ENCODE peak calls at places on chromosomes 2 and 18, in seven cellular contexts. D is A549, P is breast epithelium, O is heart right ventricle, R is HFF-Myc, N is HFFc6, C is BE2C. V is an unnamed sample.

GRCh38 chr18:73674466-73674865 is 473.2 kb downstream of the FBXO15 start:
- DNase-seq in N (no peak), D (no peak), O (no peak), P (no peak), R (no peak), C (no peak), V (no peak)

GRCh38 chr2:767440-767839 is 90.2 kb upstream of the TMEM18 start:
- DNase-seq in R (no peak), C (no peak), N (no peak), O (no peak), D (no peak), P (no peak), V (no peak)

GRCh38 chr2:55148269-55148668 is 83.8 kb downstream of the CLHC1 start:
- DNase-seq in O (no peak), P (no peak), C (no peak), R (peak; percentile 75), D (no peak), N (peak; percentile 86), V (no peak)

GRCh38 chr2:64978514-64979268 is 10.5 kb upstream of the SLC1A4 start:
- DNase-seq in R (peak; percentile 33), C (no peak), P (no peak), N (peak; percentile 25), D (peak; percentile 37), O (no peak), V (no peak)

GRCh38 chr2:21040468-21041377 is 3.1 kb downstream of the APOB start:
- DNase-seq in O (no peak), D (no peak), N (no peak), C (no peak), P (no peak), R (no peak), V (no peak)

GRCh38 chr2:239386001-239386670 is 14.7 kb downstream of the HDAC4 start:
- DNase-seq in O (no peak), C (peak; percentile 1), P (no peak), N (no peak), R (no peak), D (no peak), V (no peak)

GRCh38 chr2:22282902-22283301 is 1102.1 kb upstream of the KLHL29 start:
- DNase-seq in R (no peak), N (no peak), C (peak; percentile 92), O (no peak), D (no peak), P (no peak), V (no peak)

GRCh38 chr2:64695656-64696310 is 42.1 kb upstream of the SERTAD2 start:
- DNase-seq in R (no peak), C (no peak), P (no peak), D (no peak), O (no peak), N (peak; percentile 17), V (no peak)

GRCh38 chr2:72793798-72794447 is 31.9 kb downstream of the EXOC6B start:
- DNase-seq in R (peak; percentile 24), N (peak; percentile 59), O (no peak), C (no peak), D (peak; percentile 16), P (no peak), V (no peak)

GRCh38 chr2:59932341-59932740 is 621.1 kb downstream of the BCL11A start:
- DNase-seq in D (no peak), C (no peak), P (no peak), O (no peak), N (no peak), R (no peak), V (no peak)

GRCh38 chr2:98029718-98030222 is 34.0 kb upstream of the TMEM131 start:
- DNase-seq in O (no peak), R (no peak), C (no peak), N (no peak), P (no peak), D (no peak), V (no peak)

GRCh38 chr2:121667618-121668017 is 18.4 kb upstream of the CLASP1 start:
- DNase-seq in D (no peak), R (no peak), C (no peak), N (no peak), O (no peak), P (no peak), V (no peak)

DNA sequence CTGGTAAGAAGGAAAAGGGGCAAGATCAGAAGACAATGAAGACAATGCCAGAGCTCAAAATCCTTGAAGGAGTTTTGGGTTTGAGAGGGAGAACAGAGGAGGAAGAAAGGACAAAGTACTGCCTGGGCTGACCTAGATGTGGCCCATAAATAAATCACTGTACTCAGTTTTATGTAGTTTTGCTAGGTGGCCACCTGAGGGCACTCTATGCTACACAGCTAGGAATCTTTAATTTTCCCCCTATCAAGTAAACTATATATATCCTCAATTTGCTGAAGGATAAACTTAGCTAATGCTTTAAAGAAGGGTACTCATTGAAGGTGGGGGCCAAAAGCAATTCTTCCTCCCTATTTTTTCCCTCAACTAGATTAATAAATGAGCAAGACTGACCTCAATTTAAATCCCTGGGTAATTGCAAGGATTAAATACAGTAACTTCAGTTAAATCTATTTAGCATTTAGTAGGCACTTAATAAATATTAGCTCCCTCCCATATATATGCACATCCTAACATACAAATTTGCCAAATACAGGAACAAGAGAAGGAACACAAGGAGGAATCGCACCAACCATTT is 540.3 kb downstream of the NRXN1 start:
- DNase-seq in P (no peak), R (no peak), O (no peak), N (peak; percentile 6), C (peak; percentile 7), D (peak; percentile 48), V (peak; percentile 52)
- TF ChIP-seq CTCF in P (no peak), R (peak; percentile 49), O (peak; percentile 66), N (peak; percentile 81), C (peak; percentile 56), D (peak; percentile 57), V (no peak)

DNA sequence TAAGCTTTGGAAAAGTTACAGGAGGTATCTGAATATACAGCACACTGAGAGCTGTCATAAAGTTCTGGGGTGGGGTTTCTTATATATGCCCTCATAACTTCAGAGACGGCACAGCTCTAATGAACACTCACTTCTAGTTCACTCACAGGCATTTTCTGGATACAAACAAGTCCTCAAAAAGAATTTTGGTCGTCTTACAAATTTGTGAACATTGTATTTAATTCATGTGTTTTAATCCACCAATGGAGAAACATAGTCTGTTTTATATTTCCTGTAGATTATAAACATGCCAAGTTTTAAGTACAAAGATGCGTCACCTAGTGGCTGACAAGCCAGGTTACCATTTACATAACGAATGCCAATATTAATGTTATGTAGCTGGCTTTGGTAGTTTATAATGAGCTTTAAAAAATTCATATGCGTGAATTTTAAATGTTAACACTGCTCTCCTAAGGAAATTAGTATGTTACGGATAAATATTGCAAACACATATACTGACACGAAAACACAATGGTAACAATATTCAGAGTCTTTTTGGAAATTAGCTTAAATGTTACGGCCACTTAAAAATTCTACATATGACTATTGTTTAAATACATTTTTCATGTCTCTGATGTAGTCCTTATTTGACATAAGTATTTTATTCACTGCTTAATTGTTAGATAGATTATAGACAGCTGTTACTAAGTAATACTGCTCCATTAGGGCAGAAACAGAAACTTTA is 2.5 kb downstream of the COL3A1 start:
- DNase-seq in O (no peak), P (no peak), R (no peak), D (no peak), C (no peak), N (peak; percentile 70), V (no peak)
- TF ChIP-seq CTCF in O (peak; percentile 53), P (no peak), R (peak; percentile 49), D (no peak), C (no peak), N (peak; percentile 86), V (peak; percentile 29)

GRCh38 chr2:105744909-105745853 is at the start of gene NCK2:
- DNase-seq in C (peak; percentile 23), N (no peak), D (no peak), R (no peak), O (peak; percentile 43), P (no peak), V (peak; percentile 40)

GRCh38 chr2:105746177-105747080 is 1.7 kb downstream of the NCK2 start:
- DNase-seq in O (peak; percentile 45), C (no peak), R (no peak), D (no peak), P (peak; percentile 66), N (no peak), V (peak; percentile 85)

GRCh38 chr2:105741617-105742016 is 3.1 kb upstream of the NCK2 start:
- DNase-seq in N (no peak), R (no peak), O (no peak), C (no peak), D (no peak), P (no peak), V (no peak)

GRCh38 chr2:105747254-105747909 is 2.7 kb downstream of the NCK2 start:
- DNase-seq in R (no peak), N (no peak), D (no peak), P (no peak), C (no peak), O (no peak), V (no peak)

GRCh38 chr2:105744091-105744908 is 412 bp upstream of the NCK2 start:
- DNase-seq in O (peak; percentile 79), D (peak; percentile 36), R (no peak), N (no peak), P (no peak), C (peak; percentile 55), V (peak; percentile 72)
- TF ChIP-seq CTCF in O (no peak), D (no peak), R (no peak), N (no peak), P (no peak), C (no peak), V (no peak)

DNA sequence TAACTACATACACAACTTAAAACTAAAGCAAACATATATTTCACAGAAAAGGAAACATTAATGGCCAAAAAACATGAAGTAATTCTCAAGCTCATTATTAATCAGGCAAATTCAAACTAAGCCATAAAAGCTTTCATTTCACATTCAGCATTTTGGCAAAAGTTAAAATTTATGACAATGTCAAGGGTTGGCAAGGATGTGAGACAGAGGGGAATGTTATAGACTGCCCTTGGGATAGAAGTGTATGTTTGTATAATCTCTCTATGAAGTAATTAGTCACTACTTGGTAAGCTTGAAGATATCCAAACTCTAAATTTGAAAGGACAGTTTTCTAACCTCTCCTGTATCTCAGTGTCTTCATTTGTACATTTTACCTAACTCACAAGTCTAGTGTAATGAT is 539.3 kb downstream of the RIT2 start:
- DNase-seq in D (no peak), R (no peak), C (no peak), O (no peak), P (no peak), N (no peak), V (no peak)
- TF ChIP-seq CTCF in D (no peak), R (no peak), C (no peak), O (no peak), P (no peak), N (no peak), V (no peak)

GRCh38 chr2:163028807-163029206 is 190.2 kb upstream of the KCNH7 start:
- DNase-seq in O (no peak), R (no peak), D (no peak), N (no peak), P (no peak), C (no peak), V (no peak)
- TF ChIP-seq CTCF in O (no peak), R (no peak), D (no peak), N (no peak), P (no peak), C (no peak), V (no peak)

V was measured in Calu3.